ENCODE peak calls at places on chromosomes 1 and 21, in four cellular contexts. W is HCT116, Y is K562, J is HepG2. F is an unnamed sample.

GRCh38 chr1:196312739-196313138 is 295.5 kb downstream of the KCNT2 start:
- DNase-seq in W (no peak), Y (no peak), J (no peak), F (no peak)

GRCh38 chr1:10685851-10686403 is 110.5 kb downstream of the CASZ1 start:
- DNase-seq in W (no peak), Y (no peak), J (peak; percentile 93), F (no peak)

GRCh38 chr1:201556841-201557571 is 18.1 kb downstream of the NAV1 start:
- DNase-seq in W (no peak), Y (no peak), J (no peak), F (no peak)

GRCh38 chr1:59062743-59063142 is 234.2 kb upstream of the FGGY start:
- DNase-seq in W (no peak), Y (no peak), J (no peak), F (no peak)

GRCh38 chr1:2459757-2460156 is 16.3 kb upstream of the PLCH2 start:
- DNase-seq in W (no peak), Y (no peak), J (no peak), F (no peak)

GRCh38 chr1:211182746-211183145 is 48.8 kb upstream of the KCNH1 start:
- DNase-seq in W (no peak), Y (no peak), J (no peak), F (no peak)

GRCh38 chr1:178869114-178869697 is 1.7 kb downstream of the ANGPTL1 start:
- DNase-seq in W (no peak), Y (no peak), J (no peak), F (no peak)

GRCh38 chr1:151371340-151371739 is 1.2 kb downstream of the SELENBP1 start:
- DNase-seq in W (no peak), Y (no peak), J (no peak), F (no peak)

GRCh38 chr1:7893529-7894180 is 40.8 kb upstream of the UTS2 start:
- DNase-seq in W (no peak), Y (no peak), J (no peak), F (no peak)

GRCh38 chr1:110174961-110175360 is 24.7 kb downstream of the SLC6A17 start:
- DNase-seq in W (no peak), Y (no peak), J (no peak), F (no peak)

GRCh38 chr21:27505516-27505915 is 538.6 kb upstream of the ADAMTS5 start:
- DNase-seq in W (no peak), Y (no peak), J (no peak), F (no peak)

GRCh38 chr1:170562644-170563338 is 30.8 kb downstream of the GORAB start:
- DNase-seq in W (peak; percentile 15), Y (peak; percentile 20), J (peak; percentile 22), F (no peak)

GRCh38 chr1:67261646-67262045 is 46.0 kb upstream of the IL12RB2 start:
- DNase-seq in W (no peak), Y (no peak), J (no peak), F (no peak)

GRCh38 chr1:212097360-212097759 is 61.8 kb downstream of the DTL start:
- DNase-seq in W (no peak), Y (no peak), J (no peak), F (no peak)

GRCh38 chr1:164875518-164875917 is 316.5 kb downstream of the PBX1 start:
- DNase-seq in W (no peak), Y (no peak), J (no peak), F (no peak)

GRCh38 chr1:28755701-28756100 is 19.0 kb downstream of the YTHDF2 start:
- DNase-seq in W (no peak), Y (no peak), J (peak; percentile 13), F (no peak)

GRCh38 chr1:101043776-101044175 is 18.2 kb upstream of the DPH5 start:
- DNase-seq in W (no peak), Y (no peak), J (no peak), F (no peak)

DNA sequence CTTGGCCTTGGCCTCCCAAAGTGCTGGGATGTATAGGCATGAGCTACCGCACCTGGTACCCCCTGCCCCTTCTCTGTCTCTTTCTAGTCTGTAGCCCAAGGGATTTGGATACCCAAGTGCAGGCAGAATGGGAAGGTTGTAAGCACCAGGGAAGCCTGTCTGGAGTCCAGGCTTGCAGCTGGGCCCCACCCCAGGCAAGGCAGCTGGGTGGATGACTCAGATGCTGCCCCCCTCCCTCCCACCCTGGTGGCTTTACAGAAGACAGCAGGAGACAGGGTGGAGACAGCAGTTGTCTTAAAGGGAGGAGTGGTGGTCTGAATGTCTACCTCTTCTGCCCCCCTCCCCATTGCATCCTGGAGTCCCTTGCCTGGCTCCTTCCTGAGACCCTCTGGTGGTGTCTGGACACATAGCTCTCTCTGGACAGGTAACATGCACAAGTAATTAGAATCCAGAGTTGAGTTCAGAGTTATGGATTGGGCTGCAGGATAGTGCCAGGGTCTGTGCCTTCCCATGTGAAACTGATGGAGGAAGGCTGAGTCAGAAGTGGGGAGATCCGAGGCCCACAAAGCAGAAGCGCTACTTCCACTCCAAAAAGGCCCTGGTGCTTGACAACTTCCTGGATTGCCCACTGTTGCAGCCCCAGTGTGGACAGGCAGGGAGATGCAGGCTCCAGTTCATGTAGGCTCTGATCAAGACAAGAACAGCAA is 5.1 kb downstream of the LMNA start:
- DNase-seq in W (no peak), Y (peak; percentile 71), J (no peak), F (no peak)
- TF ChIP-seq POLR2A in W (no peak), Y (no peak), J (no peak), F (no peak)

GRCh38 chr1:228006793-228007053 is at the start of gene WNT3A:
- DNase-seq in W (no peak), Y (peak; percentile 84), J (no peak), F (no peak)

GRCh38 chr1:228004887-228005462 is 1.8 kb upstream of the WNT3A start:
- DNase-seq in W (no peak), Y (peak; percentile 51), J (no peak), F (peak; percentile 65)

GRCh38 chr1:228005511-228006033 is 1.2 kb upstream of the WNT3A start:
- DNase-seq in W (no peak), Y (peak; percentile 10), J (no peak), F (no peak)

GRCh38 chr1:228007054-228007800 is 429 bp downstream of the WNT3A start:
- DNase-seq in W (no peak), Y (no peak), J (no peak), F (no peak)

GRCh38 chr1:228006034-228006792 is 585 bp upstream of the WNT3A start:
- DNase-seq in W (no peak), Y (no peak), J (no peak), F (no peak)
- TF ChIP-seq SP1 in W (no peak), Y (no peak), J (no peak), F (no peak)

GRCh38 chr1:98661544-98662353 is at the start of gene SNX7:
- DNase-seq in W (peak; percentile 32), Y (no peak), J (peak; percentile 71), F (peak; percentile 87)
- TF ChIP-seq POLR2A in W (no peak), Y (no peak), J (peak; percentile 52), F (peak; percentile 52)

GRCh38 chr1:205662135-205662725 is 18.1 kb downstream of the SLC45A3 start:
- DNase-seq in W (no peak), Y (no peak), J (no peak), F (no peak)
- TF ChIP-seq SP1 in W (no peak), Y (no peak), J (no peak), F (no peak)

GRCh38 chr1:193062698-193063463 is 3.5 kb downstream of the RO60 start:
- DNase-seq in W (no peak), Y (no peak), J (no peak), F (no peak)

GRCh38 chr1:193060938-193061337 is 1.5 kb downstream of the RO60 start:
- DNase-seq in W (no peak), Y (no peak), J (no peak), F (no peak)

GRCh38 chr1:193054169-193054675 is 4.9 kb downstream of the UCHL5 start:
- DNase-seq in W (no peak), Y (no peak), J (no peak), F (no peak)

GRCh38 chr1:193059282-193060225 is at the start of the genes RO60 and UCHL5:
- DNase-seq in W (peak; percentile 99), Y (peak; percentile 89), J (peak; percentile 97), F (peak; percentile 93)

DNA sequence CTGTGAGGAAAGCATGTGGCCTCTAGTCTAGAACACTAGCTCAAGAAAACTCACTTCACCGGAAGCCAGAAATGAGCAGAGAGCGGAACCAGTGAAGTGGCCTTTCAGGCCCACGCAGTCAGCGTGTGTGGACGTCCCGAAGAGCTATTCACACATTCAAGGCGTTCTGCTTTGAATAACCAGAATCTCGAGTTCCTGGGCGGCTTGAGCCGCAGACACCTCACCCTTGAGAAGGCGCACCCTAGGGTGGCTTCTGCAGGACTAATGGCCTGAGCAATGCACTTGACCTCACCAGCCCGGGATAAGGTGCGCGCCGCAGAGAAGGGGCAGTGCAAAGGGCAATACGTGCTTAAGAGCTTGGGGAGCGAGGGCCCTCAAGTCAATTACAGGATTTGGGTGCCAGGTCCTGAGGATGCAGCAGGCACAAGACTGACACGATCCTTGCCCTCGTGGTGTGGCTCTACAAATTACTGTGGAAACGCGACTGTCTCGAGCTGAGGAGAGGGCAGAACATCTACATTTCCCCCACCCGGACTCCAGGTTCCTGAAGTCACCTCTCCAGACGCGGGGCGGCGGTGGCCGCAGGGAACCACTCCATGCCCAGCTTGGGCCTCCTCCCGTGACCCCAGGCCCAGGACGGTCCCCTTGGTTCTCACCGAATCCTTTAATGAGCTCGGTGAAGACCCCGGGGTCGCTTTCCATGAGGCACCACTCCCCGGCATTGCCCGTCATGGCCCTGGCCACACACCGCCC is 455 bp downstream of the UCHL5 start:
- DNase-seq in W (no peak), Y (peak; percentile 51), J (peak; percentile 35), F (peak; percentile 49)
- TF ChIP-seq POLR2A in W (no peak), Y (peak; percentile 59), J (peak; percentile 47), F (no peak)

DNA sequence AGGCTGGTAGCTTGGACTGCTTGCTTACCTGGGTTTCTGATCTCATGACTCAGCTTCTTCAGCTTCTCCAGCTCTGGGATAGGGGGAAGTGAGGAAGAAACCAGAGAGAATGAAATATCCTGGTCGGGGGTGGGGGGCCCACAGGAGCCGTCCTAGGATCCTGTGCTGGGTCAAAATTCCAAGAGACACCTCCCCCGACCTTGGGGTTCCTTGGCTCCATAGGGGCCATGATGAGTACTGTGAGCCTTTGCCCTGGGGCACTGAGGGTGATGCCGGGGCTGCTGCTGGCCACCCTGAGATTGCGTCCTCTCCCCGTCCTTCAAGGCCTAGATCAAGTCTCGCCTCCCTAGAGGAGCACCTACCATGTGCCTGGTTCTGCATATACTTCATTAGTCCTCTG is 40.0 kb downstream of the MYOM3 start:
- DNase-seq in W (no peak), Y (no peak), J (no peak), F (no peak)
- TF ChIP-seq SP1 in W (no peak), Y (no peak), J (no peak), F (no peak)

GRCh38 chr1:113998361-113998760 is 19.1 kb downstream of the OLFML3 start:
- DNase-seq in W (no peak), Y (no peak), J (no peak), F (no peak)

GRCh38 chr1:113993766-113994165 is 14.5 kb downstream of the OLFML3 start:
- DNase-seq in W (no peak), Y (no peak), J (no peak), F (no peak)

GRCh38 chr1:113991467-113991997 is 12.3 kb downstream of the OLFML3 start:
- DNase-seq in W (no peak), Y (no peak), J (no peak), F (no peak)

GRCh38 chr1:113993072-113993471 is 13.8 kb downstream of the OLFML3 start:
- DNase-seq in W (no peak), Y (no peak), J (no peak), F (no peak)

DNA sequence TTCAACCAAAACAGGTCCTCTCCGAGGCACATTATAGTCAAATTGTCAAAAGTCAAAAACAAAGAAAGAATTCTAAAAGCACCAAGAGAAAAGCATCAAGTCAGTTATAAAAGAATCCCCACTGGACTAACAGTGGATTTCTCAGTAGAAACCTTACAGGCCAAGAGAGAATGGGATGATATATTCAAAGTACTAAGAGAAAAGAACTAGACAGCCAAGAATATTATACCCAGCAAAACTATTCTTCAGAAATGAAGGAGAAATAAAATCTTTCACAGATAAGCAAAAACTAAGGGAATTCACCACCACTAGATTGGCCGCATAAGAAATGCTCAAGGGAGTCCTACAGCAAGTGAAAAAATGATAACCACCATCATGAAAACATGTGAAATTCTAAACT is 16.1 kb downstream of the OLFML3 start:
- DNase-seq in W (no peak), Y (no peak), J (no peak), F (no peak)
- TF ChIP-seq POLR2A in W (no peak), Y (no peak), J (no peak), F (no peak)